ENCODE peak calls at places on chromosomes 7 and 10, in six cellular contexts. M is hepatocyte, Z is astrocyte, P is endothelial cell of umbilical vein, R is HCT116, Q is IMR-90. A is an unnamed sample.
A peak's percentile ranks its signal among the peaks of the same experiment; 100 is the strongest.

GRCh38 chr7:1666779-1667565 is 3.1 kb upstream of the ELFN1 start:
- DNase-seq in M (peak; percentile 30), Z (no peak), P (no peak), R (no peak), Q (no peak), A (no peak)

GRCh38 chr7:49400891-49401550 is 372.4 kb upstream of the VWC2 start:
- DNase-seq in M (no peak), Z (peak; percentile 8), P (no peak), R (no peak), Q (no peak), A (peak; percentile 62)

GRCh38 chr7:18495412-18496335 is at the start of gene HDAC9:
- DNase-seq in M (peak; percentile 6), Z (peak; percentile 69), P (peak; percentile 63), R (no peak), Q (peak; percentile 48), A (no peak)

GRCh38 chr7:135801045-135801693 is 52.6 kb upstream of the FAM180A start:
- DNase-seq in M (peak; percentile 83), Z (peak; percentile 48), P (peak; percentile 66), R (peak; percentile 58), Q (peak; percentile 74), A (peak; percentile 80)

GRCh38 chr10:22244001-22244400 is 26.2 kb upstream of the EBLN1 start:
- DNase-seq in M (no peak), Z (no peak), P (no peak), R (no peak), Q (no peak), A (no peak)

GRCh38 chr7:101169838-101170531 is 4.6 kb upstream of the VGF start:
- DNase-seq in M (peak; percentile 80), Z (no peak), P (peak; percentile 71), R (no peak), Q (peak; percentile 60), A (peak; percentile 63)

GRCh38 chr7:41731486-41732278 is 28.8 kb upstream of the INHBA start:
- DNase-seq in M (no peak), Z (no peak), P (peak; percentile 8), R (no peak), Q (no peak), A (no peak)

GRCh38 chr7:134804351-134804750 is 24.9 kb downstream of the CALD1 start:
- DNase-seq in M (no peak), Z (peak; percentile 67), P (peak; percentile 85), R (no peak), Q (peak; percentile 69), A (no peak)

GRCh38 chr10:120646738-120647427 is 189.9 kb downstream of the PLPP4 start:
- DNase-seq in M (no peak), Z (no peak), P (no peak), R (no peak), Q (no peak), A (no peak)

GRCh38 chr10:133159950-133160812 is at the start of gene KNDC1:
- DNase-seq in M (peak; percentile 79), Z (no peak), P (no peak), R (no peak), Q (peak; percentile 17), A (no peak)

GRCh38 chr10:45395554-45395953 is 21.5 kb downstream of the ALOX5 start:
- DNase-seq in M (no peak), Z (no peak), P (no peak), R (no peak), Q (no peak), A (no peak)

GRCh38 chr7:4486932-4487331 is 195.2 kb upstream of the FOXK1 start:
- DNase-seq in M (no peak), Z (no peak), P (no peak), R (no peak), Q (no peak), A (no peak)

GRCh38 chr10:75717126-75717916 is 285.9 kb downstream of the LRMDA start:
- DNase-seq in M (no peak), Z (no peak), P (no peak), R (no peak), Q (no peak), A (peak; percentile 74)

GRCh38 chr7:114857605-114858004 is 64.3 kb upstream of the MDFIC start:
- DNase-seq in M (no peak), Z (no peak), P (no peak), R (no peak), Q (peak; percentile 15), A (no peak)

DNA sequence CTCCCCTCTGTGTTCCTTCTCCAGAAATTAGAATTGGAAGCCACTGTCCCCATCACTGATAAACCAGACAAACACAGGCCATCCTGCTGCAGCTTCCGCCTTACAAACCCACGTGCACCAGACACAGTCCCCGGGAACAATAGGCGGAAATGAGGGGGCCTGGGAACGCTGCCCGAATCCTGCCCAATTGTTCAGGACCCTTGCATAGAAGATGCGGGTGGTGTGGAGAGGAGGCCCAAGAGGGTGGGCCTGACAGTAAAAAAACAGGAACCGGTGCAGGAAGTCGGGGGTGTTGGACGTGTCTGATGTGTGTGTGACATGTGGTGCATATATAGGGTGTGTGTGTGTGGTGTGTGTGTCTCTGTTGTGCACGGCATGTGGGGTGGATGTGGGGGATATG is 26.5 kb upstream of the CHST15 start:
- DNase-seq in M (no peak), Z (no peak), P (peak; percentile 98), R (no peak), Q (no peak), A (no peak)
- H2AFZ ChIP-seq in M (no peak overlapping the region), Z (no peak overlapping the region), P (no peak overlapping the region), R (no peak overlapping the region), Q (no peak overlapping the region), A (no peak overlapping the region)

DNA sequence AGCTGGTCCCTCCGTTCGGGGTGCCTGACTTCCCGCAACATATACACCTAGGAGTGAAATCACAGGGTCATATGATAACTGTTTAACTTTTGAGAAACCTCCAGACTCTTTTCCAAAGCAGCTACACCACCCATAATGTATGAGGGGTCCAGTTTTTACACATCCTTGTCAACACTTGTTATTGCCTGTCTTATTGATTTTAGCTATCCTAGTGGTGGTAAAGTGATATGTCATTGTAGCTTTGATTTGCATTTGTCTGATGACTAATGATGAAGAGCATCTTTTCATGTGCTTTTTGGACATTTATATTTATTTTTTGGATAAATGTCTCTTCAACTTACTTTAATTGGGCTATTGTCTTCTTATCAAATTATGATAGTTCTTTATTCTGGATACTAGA is 29.0 kb downstream of the SND1 start:
- DNase-seq in M (no peak), Z (no peak), P (no peak), R (no peak), Q (no peak), A (no peak)
- H4K20me1 ChIP-seq in M (peaks cover 65% of the 10 kb centered on the region), Z (peaks cover 90% of the 10 kb centered on the region), P (peaks cover 3% of the 10 kb centered on the region), R (peaks cover 36% of the 10 kb centered on the region), Q (peaks cover 61% of the 10 kb centered on the region), A (peaks cover 21% of the 10 kb centered on the region)

GRCh38 chr7:92606985-92607384 is 16.8 kb upstream of the FAM133B start:
- DNase-seq in M (no peak), Z (no peak), P (no peak), R (no peak), Q (no peak), A (no peak)

GRCh38 chr7:92611735-92612134 is 21.5 kb upstream of the FAM133B start:
- DNase-seq in M (no peak), Z (no peak), P (no peak), R (no peak), Q (no peak), A (no peak)

GRCh38 chr7:92612501-92612900 is 22.3 kb upstream of the FAM133B start:
- DNase-seq in M (no peak), Z (peak; percentile 51), P (no peak), R (no peak), Q (peak; percentile 73), A (no peak)

GRCh38 chr7:92609921-92610518 is 19.8 kb upstream of the FAM133B start:
- DNase-seq in M (no peak), Z (no peak), P (peak; percentile 47), R (no peak), Q (peak; percentile 37), A (peak; percentile 41)

GRCh38 chr7:92608380-92609322 is 18.5 kb upstream of the FAM133B start:
- DNase-seq in M (peak; percentile 74), Z (no peak), P (no peak), R (no peak), Q (no peak), A (no peak)
- H2AFZ ChIP-seq in M (no peak overlapping the region), Z (no peak overlapping the region), P (peak overlapping the region; percentile 37), R (no peak overlapping the region), Q (no peak overlapping the region), A (no peak overlapping the region)

DNA sequence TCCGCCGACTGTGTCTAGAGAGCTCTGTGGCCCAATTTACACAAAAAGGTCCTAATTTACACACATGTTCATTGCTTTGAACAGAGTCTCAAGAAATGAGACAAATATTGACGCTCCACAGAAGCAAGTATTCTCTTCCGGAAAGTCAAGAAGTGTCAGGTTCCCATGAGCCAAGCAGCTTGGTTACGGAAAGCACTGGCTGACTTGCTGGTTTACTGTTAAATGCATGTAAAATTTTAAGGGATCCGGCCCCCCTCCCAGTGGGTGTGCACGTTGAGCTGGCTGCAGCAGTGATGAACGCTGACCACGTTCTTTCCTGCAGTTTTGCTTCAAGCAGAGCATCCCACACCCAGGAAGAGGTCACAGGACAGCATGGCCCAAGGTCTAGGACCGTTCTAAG is 76.8 kb downstream of the DIP2C start:
- DNase-seq in M (no peak), Z (no peak), P (no peak), R (no peak), Q (no peak), A (peak; percentile 14)
- H4K20me1 ChIP-seq in M (peaks cover 60% of the 10 kb centered on the region), Z (peaks cover 42% of the 10 kb centered on the region), P (no peaks in the 10 kb centered on the region), R (no peaks in the 10 kb centered on the region), Q (peaks cover 75% of the 10 kb centered on the region), A (no peaks in the 10 kb centered on the region)

DNA sequence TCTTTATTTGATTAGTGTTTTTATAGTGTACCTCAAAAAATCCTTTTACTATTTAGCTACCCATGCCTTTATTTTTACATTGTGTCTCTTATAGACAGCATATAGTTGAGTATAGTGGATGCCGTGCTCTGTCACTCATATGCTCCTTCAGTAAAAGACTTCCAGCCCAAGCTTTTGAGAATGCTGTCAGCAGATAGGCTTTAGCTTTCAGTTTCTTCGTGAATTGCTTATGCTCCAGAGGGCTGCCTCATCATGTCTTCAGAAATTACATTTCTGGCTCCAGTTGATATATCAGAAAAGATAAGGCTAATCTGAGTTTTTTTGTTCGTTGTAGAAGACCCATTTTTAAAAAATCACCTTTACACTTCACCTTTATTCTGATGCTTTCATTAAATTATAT is 332.0 kb downstream of the NXPH1 start:
- DNase-seq in M (no peak), Z (no peak), P (no peak), R (no peak), Q (no peak), A (no peak)
- H2AFZ ChIP-seq in M (no peak overlapping the region), Z (no peak overlapping the region), P (no peak overlapping the region), R (no peak overlapping the region), Q (no peak overlapping the region), A (no peak overlapping the region)

DNA sequence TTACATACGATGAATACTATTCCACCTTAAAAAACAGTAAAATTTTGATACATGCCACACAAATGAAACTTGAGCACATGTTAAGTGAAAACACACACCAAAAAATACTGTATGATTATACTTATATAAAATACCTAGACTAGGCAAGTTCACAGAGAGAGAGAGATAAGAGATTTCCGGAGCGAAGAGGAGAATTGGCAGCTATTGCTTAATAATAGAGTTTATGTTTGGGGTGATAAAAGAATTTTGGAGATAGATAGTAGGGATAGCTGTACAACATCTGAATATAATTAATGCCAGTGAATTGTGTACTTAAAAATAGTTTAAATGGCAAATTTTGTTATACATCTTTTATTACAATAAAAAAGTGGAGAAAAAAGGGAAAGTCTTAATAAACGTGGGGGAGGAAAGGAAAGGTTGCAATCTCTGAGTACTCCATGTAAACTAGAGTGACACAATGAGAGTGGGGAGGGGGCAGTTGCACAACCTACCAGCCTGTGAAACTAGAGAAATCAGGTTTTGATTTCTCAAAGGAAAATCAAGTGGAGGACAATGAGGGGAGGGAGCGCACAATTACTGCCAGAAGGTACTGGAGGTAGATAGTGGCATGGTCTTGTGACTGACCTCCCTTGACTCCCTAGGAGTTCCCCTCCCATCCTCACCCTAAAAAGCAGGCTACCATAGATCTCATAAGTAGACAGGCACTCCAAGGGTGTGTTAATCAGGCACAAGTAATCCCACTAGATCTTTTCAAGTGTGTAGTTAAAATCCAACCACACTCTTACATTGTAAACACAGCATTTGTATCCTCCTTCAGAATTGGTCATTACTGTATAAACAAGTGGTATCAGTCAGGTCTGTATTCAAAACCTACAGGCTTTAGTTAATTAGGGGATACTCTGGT is 31.6 kb upstream of the ANK3 start:
- DNase-seq in M (no peak), Z (no peak), P (no peak), R (no peak), Q (no peak), A (no peak)
- H4K20me1 ChIP-seq in M (no peaks in the 10 kb centered on the region), Z (no peaks in the 10 kb centered on the region), P (no peaks in the 10 kb centered on the region), R (no peaks in the 10 kb centered on the region), Q (no peaks in the 10 kb centered on the region), A (no peaks in the 10 kb centered on the region)

A was measured in PC-3.